ENCODE peak calls at places on chromosomes 1 and 21, in nine cellular contexts. One of them, this sample, is unnamed.

GRCh38 chr1:68119445-68119844 is 69.0 kb upstream of the DIRAS3 start:
- DNase-seq in tibial artery: no peak
- DNase-seq in activated CD4-positive, alpha-beta T cell treated with anti-CD3 and anti-CD28 coated beads, Interleukin-2, amount 50 U/mL, for 24 hours: no peak
- DNase-seq in progenitor cell of endocrine pancreas: no peak
- DNase-seq in activated T-helper 1 cell treated with Interleukin-2 at 50 U/mL for 16 hours: no peak
- DNase-seq in hepatic stellate cell: no peak
- DNase-seq in stimulated activated CD4-positive, alpha-beta T cell treated with anti-CD3 and anti-CD28 coated beads, Interleukin-4, amount 100 ng/mL, for 1 hour: no peak
- DNase-seq in fibroblast of the aortic adventitia: no peak
- DNase-seq in A549: no peak
- DNase-seq in this sample: no peak

GRCh38 chr1:169109561-169110134 is 3.2 kb downstream of the ATP1B1 start:
- DNase-seq in activated CD4-positive, alpha-beta T cell treated with anti-CD3 and anti-CD28 coated beads, Interleukin-2, amount 50 U/mL, for 24 hours: no peak
- DNase-seq in fibroblast of the aortic adventitia: peak
- DNase-seq in progenitor cell of endocrine pancreas: no peak
- DNase-seq in activated T-helper 1 cell treated with Interleukin-2 at 50 U/mL for 16 hours: no peak
- DNase-seq in tibial artery: no peak
- DNase-seq in stimulated activated CD4-positive, alpha-beta T cell treated with anti-CD3 and anti-CD28 coated beads, Interleukin-4, amount 100 ng/mL, for 1 hour: no peak
- DNase-seq in hepatic stellate cell: peak
- DNase-seq in A549: peak
- DNase-seq in this sample: peak

GRCh38 chr1:156060937-156061636 is at the start of gene RAB25:
- DNase-seq in hepatic stellate cell: no peak
- DNase-seq in fibroblast of the aortic adventitia: no peak
- DNase-seq in activated T-helper 1 cell treated with Interleukin-2 at 50 U/mL for 16 hours: no peak
- DNase-seq in tibial artery: no peak
- DNase-seq in stimulated activated CD4-positive, alpha-beta T cell treated with anti-CD3 and anti-CD28 coated beads, Interleukin-4, amount 100 ng/mL, for 1 hour: no peak
- DNase-seq in progenitor cell of endocrine pancreas: peak
- DNase-seq in A549: no peak
- DNase-seq in activated CD4-positive, alpha-beta T cell treated with anti-CD3 and anti-CD28 coated beads, Interleukin-2, amount 50 U/mL, for 24 hours: no peak
- DNase-seq in this sample: no peak

GRCh38 chr1:240906477-240906876 is 294.5 kb upstream of the GREM2 start:
- DNase-seq in tibial artery: no peak
- DNase-seq in A549: no peak
- DNase-seq in hepatic stellate cell: no peak
- DNase-seq in activated T-helper 1 cell treated with Interleukin-2 at 50 U/mL for 16 hours: no peak
- DNase-seq in activated CD4-positive, alpha-beta T cell treated with anti-CD3 and anti-CD28 coated beads, Interleukin-2, amount 50 U/mL, for 24 hours: no peak
- DNase-seq in fibroblast of the aortic adventitia: no peak
- DNase-seq in progenitor cell of endocrine pancreas: no peak
- DNase-seq in stimulated activated CD4-positive, alpha-beta T cell treated with anti-CD3 and anti-CD28 coated beads, Interleukin-4, amount 100 ng/mL, for 1 hour: no peak
- DNase-seq in this sample: peak

GRCh38 chr1:211609120-211610024 is 30.4 kb upstream of the SLC30A1 start:
- DNase-seq in fibroblast of the aortic adventitia: peak
- DNase-seq in activated CD4-positive, alpha-beta T cell treated with anti-CD3 and anti-CD28 coated beads, Interleukin-2, amount 50 U/mL, for 24 hours: no peak
- DNase-seq in tibial artery: no peak
- DNase-seq in activated T-helper 1 cell treated with Interleukin-2 at 50 U/mL for 16 hours: no peak
- DNase-seq in progenitor cell of endocrine pancreas: no peak
- DNase-seq in hepatic stellate cell: no peak
- DNase-seq in A549: no peak
- DNase-seq in stimulated activated CD4-positive, alpha-beta T cell treated with anti-CD3 and anti-CD28 coated beads, Interleukin-4, amount 100 ng/mL, for 1 hour: no peak
- DNase-seq in this sample: no peak

GRCh38 chr1:5265416-5266075 is 611.1 kb downstream of the AJAP1 start:
- DNase-seq in tibial artery: no peak
- DNase-seq in stimulated activated CD4-positive, alpha-beta T cell treated with anti-CD3 and anti-CD28 coated beads, Interleukin-4, amount 100 ng/mL, for 1 hour: no peak
- DNase-seq in activated CD4-positive, alpha-beta T cell treated with anti-CD3 and anti-CD28 coated beads, Interleukin-2, amount 50 U/mL, for 24 hours: no peak
- DNase-seq in fibroblast of the aortic adventitia: no peak
- DNase-seq in progenitor cell of endocrine pancreas: no peak
- DNase-seq in A549: no peak
- DNase-seq in hepatic stellate cell: no peak
- DNase-seq in activated T-helper 1 cell treated with Interleukin-2 at 50 U/mL for 16 hours: no peak
- DNase-seq in this sample: no peak

GRCh38 chr1:41481109-41481775 is 3.2 kb downstream of the EDN2 start:
- DNase-seq in stimulated activated CD4-positive, alpha-beta T cell treated with anti-CD3 and anti-CD28 coated beads, Interleukin-4, amount 100 ng/mL, for 1 hour: no peak
- DNase-seq in tibial artery: no peak
- DNase-seq in progenitor cell of endocrine pancreas: no peak
- DNase-seq in fibroblast of the aortic adventitia: no peak
- DNase-seq in A549: no peak
- DNase-seq in activated T-helper 1 cell treated with Interleukin-2 at 50 U/mL for 16 hours: no peak
- DNase-seq in hepatic stellate cell: no peak
- DNase-seq in activated CD4-positive, alpha-beta T cell treated with anti-CD3 and anti-CD28 coated beads, Interleukin-2, amount 50 U/mL, for 24 hours: no peak
- DNase-seq in this sample: no peak

GRCh38 chr1:153598309-153599172 is 14.4 kb downstream of the S100A16 start:
- DNase-seq in fibroblast of the aortic adventitia: no peak
- DNase-seq in activated CD4-positive, alpha-beta T cell treated with anti-CD3 and anti-CD28 coated beads, Interleukin-2, amount 50 U/mL, for 24 hours: no peak
- DNase-seq in hepatic stellate cell: peak
- DNase-seq in tibial artery: no peak
- DNase-seq in A549: no peak
- DNase-seq in stimulated activated CD4-positive, alpha-beta T cell treated with anti-CD3 and anti-CD28 coated beads, Interleukin-4, amount 100 ng/mL, for 1 hour: no peak
- DNase-seq in progenitor cell of endocrine pancreas: no peak
- DNase-seq in activated T-helper 1 cell treated with Interleukin-2 at 50 U/mL for 16 hours: no peak
- DNase-seq in this sample: peak

GRCh38 chr1:45620588-45621500 is 3.0 kb downstream of the CCDC17 start:
- DNase-seq in stimulated activated CD4-positive, alpha-beta T cell treated with anti-CD3 and anti-CD28 coated beads, Interleukin-4, amount 100 ng/mL, for 1 hour: no peak
- DNase-seq in progenitor cell of endocrine pancreas: no peak
- DNase-seq in activated CD4-positive, alpha-beta T cell treated with anti-CD3 and anti-CD28 coated beads, Interleukin-2, amount 50 U/mL, for 24 hours: no peak
- DNase-seq in activated T-helper 1 cell treated with Interleukin-2 at 50 U/mL for 16 hours: no peak
- DNase-seq in fibroblast of the aortic adventitia: no peak
- DNase-seq in hepatic stellate cell: no peak
- DNase-seq in A549: no peak
- DNase-seq in tibial artery: no peak
- DNase-seq in this sample: no peak

GRCh38 chr1:19096036-19096833 is 113.8 kb downstream of the UBR4 start:
- DNase-seq in A549: peak
- DNase-seq in tibial artery: no peak
- DNase-seq in activated CD4-positive, alpha-beta T cell treated with anti-CD3 and anti-CD28 coated beads, Interleukin-2, amount 50 U/mL, for 24 hours: no peak
- DNase-seq in fibroblast of the aortic adventitia: peak
- DNase-seq in hepatic stellate cell: peak
- DNase-seq in progenitor cell of endocrine pancreas: peak
- DNase-seq in stimulated activated CD4-positive, alpha-beta T cell treated with anti-CD3 and anti-CD28 coated beads, Interleukin-4, amount 100 ng/mL, for 1 hour: no peak
- DNase-seq in activated T-helper 1 cell treated with Interleukin-2 at 50 U/mL for 16 hours: no peak
- DNase-seq in this sample: no peak

GRCh38 chr1:20381961-20382360 is 91.3 kb downstream of the VWA5B1 start:
- DNase-seq in A549: no peak
- DNase-seq in progenitor cell of endocrine pancreas: no peak
- DNase-seq in tibial artery: no peak
- DNase-seq in stimulated activated CD4-positive, alpha-beta T cell treated with anti-CD3 and anti-CD28 coated beads, Interleukin-4, amount 100 ng/mL, for 1 hour: no peak
- DNase-seq in hepatic stellate cell: no peak
- DNase-seq in activated CD4-positive, alpha-beta T cell treated with anti-CD3 and anti-CD28 coated beads, Interleukin-2, amount 50 U/mL, for 24 hours: no peak
- DNase-seq in activated T-helper 1 cell treated with Interleukin-2 at 50 U/mL for 16 hours: no peak
- DNase-seq in fibroblast of the aortic adventitia: no peak
- DNase-seq in this sample: no peak

GRCh38 chr1:80054129-80054528 is 1047.6 kb upstream of the ADGRL4 start:
- DNase-seq in progenitor cell of endocrine pancreas: no peak
- DNase-seq in stimulated activated CD4-positive, alpha-beta T cell treated with anti-CD3 and anti-CD28 coated beads, Interleukin-4, amount 100 ng/mL, for 1 hour: no peak
- DNase-seq in activated T-helper 1 cell treated with Interleukin-2 at 50 U/mL for 16 hours: no peak
- DNase-seq in activated CD4-positive, alpha-beta T cell treated with anti-CD3 and anti-CD28 coated beads, Interleukin-2, amount 50 U/mL, for 24 hours: no peak
- DNase-seq in hepatic stellate cell: no peak
- DNase-seq in tibial artery: no peak
- DNase-seq in fibroblast of the aortic adventitia: peak
- DNase-seq in A549: peak
- DNase-seq in this sample: peak

GRCh38 chr1:169312084-169312954 is 55.3 kb downstream of the NME7 start:
- DNase-seq in activated CD4-positive, alpha-beta T cell treated with anti-CD3 and anti-CD28 coated beads, Interleukin-2, amount 50 U/mL, for 24 hours: peak
- DNase-seq in fibroblast of the aortic adventitia: peak
- DNase-seq in tibial artery: no peak
- DNase-seq in stimulated activated CD4-positive, alpha-beta T cell treated with anti-CD3 and anti-CD28 coated beads, Interleukin-4, amount 100 ng/mL, for 1 hour: no peak
- DNase-seq in progenitor cell of endocrine pancreas: no peak
- DNase-seq in activated T-helper 1 cell treated with Interleukin-2 at 50 U/mL for 16 hours: peak
- DNase-seq in hepatic stellate cell: peak
- DNase-seq in A549: peak
- DNase-seq in this sample: peak

GRCh38 chr1:116373451-116374339 is 651 bp downstream of the ATP1A1 start:
- DNase-seq in activated T-helper 1 cell treated with Interleukin-2 at 50 U/mL for 16 hours: peak
- DNase-seq in A549: no peak
- DNase-seq in tibial artery: peak
- DNase-seq in activated CD4-positive, alpha-beta T cell treated with anti-CD3 and anti-CD28 coated beads, Interleukin-2, amount 50 U/mL, for 24 hours: peak
- DNase-seq in fibroblast of the aortic adventitia: peak
- DNase-seq in progenitor cell of endocrine pancreas: peak
- DNase-seq in hepatic stellate cell: peak
- DNase-seq in stimulated activated CD4-positive, alpha-beta T cell treated with anti-CD3 and anti-CD28 coated beads, Interleukin-4, amount 100 ng/mL, for 1 hour: peak
- DNase-seq in this sample: peak

GRCh38 chr21:33286600-33287456 is 20.7 kb downstream of the IL10RB start:
- DNase-seq in tibial artery: no peak
- DNase-seq in activated CD4-positive, alpha-beta T cell treated with anti-CD3 and anti-CD28 coated beads, Interleukin-2, amount 50 U/mL, for 24 hours: no peak
- DNase-seq in activated T-helper 1 cell treated with Interleukin-2 at 50 U/mL for 16 hours: no peak
- DNase-seq in fibroblast of the aortic adventitia: peak
- DNase-seq in A549: peak
- DNase-seq in stimulated activated CD4-positive, alpha-beta T cell treated with anti-CD3 and anti-CD28 coated beads, Interleukin-4, amount 100 ng/mL, for 1 hour: no peak
- DNase-seq in hepatic stellate cell: peak
- DNase-seq in progenitor cell of endocrine pancreas: no peak
- DNase-seq in this sample: peak

GRCh38 chr1:218380125-218380977 is 35.2 kb downstream of the TGFB2 start:
- DNase-seq in tibial artery: no peak
- DNase-seq in hepatic stellate cell: peak
- DNase-seq in activated CD4-positive, alpha-beta T cell treated with anti-CD3 and anti-CD28 coated beads, Interleukin-2, amount 50 U/mL, for 24 hours: no peak
- DNase-seq in stimulated activated CD4-positive, alpha-beta T cell treated with anti-CD3 and anti-CD28 coated beads, Interleukin-4, amount 100 ng/mL, for 1 hour: no peak
- DNase-seq in activated T-helper 1 cell treated with Interleukin-2 at 50 U/mL for 16 hours: no peak
- DNase-seq in fibroblast of the aortic adventitia: peak
- DNase-seq in progenitor cell of endocrine pancreas: no peak
- DNase-seq in A549: peak
- DNase-seq in this sample: peak

GRCh38 chr21:42423197-42423675 is 19.5 kb downstream of the UBASH3A start:
- DNase-seq in stimulated activated CD4-positive, alpha-beta T cell treated with anti-CD3 and anti-CD28 coated beads, Interleukin-4, amount 100 ng/mL, for 1 hour: no peak
- DNase-seq in hepatic stellate cell: no peak
- DNase-seq in A549: no peak
- DNase-seq in activated CD4-positive, alpha-beta T cell treated with anti-CD3 and anti-CD28 coated beads, Interleukin-2, amount 50 U/mL, for 24 hours: no peak
- DNase-seq in activated T-helper 1 cell treated with Interleukin-2 at 50 U/mL for 16 hours: no peak
- DNase-seq in tibial artery: no peak
- DNase-seq in progenitor cell of endocrine pancreas: no peak
- DNase-seq in fibroblast of the aortic adventitia: no peak
- DNase-seq in this sample: no peak

GRCh38 chr1:77126309-77126708 is 92.9 kb downstream of the PIGK start:
- DNase-seq in hepatic stellate cell: peak
- DNase-seq in stimulated activated CD4-positive, alpha-beta T cell treated with anti-CD3 and anti-CD28 coated beads, Interleukin-4, amount 100 ng/mL, for 1 hour: no peak
- DNase-seq in fibroblast of the aortic adventitia: peak
- DNase-seq in tibial artery: no peak
- DNase-seq in activated T-helper 1 cell treated with Interleukin-2 at 50 U/mL for 16 hours: no peak
- DNase-seq in activated CD4-positive, alpha-beta T cell treated with anti-CD3 and anti-CD28 coated beads, Interleukin-2, amount 50 U/mL, for 24 hours: peak
- DNase-seq in A549: no peak
- DNase-seq in progenitor cell of endocrine pancreas: peak
- DNase-seq in this sample: peak

GRCh38 chr1:25697426-25698220 is 81.0 kb downstream of the MAN1C1 start:
- DNase-seq in progenitor cell of endocrine pancreas: no peak
- DNase-seq in A549: no peak
- DNase-seq in activated CD4-positive, alpha-beta T cell treated with anti-CD3 and anti-CD28 coated beads, Interleukin-2, amount 50 U/mL, for 24 hours: no peak
- DNase-seq in activated T-helper 1 cell treated with Interleukin-2 at 50 U/mL for 16 hours: no peak
- DNase-seq in fibroblast of the aortic adventitia: no peak
- DNase-seq in stimulated activated CD4-positive, alpha-beta T cell treated with anti-CD3 and anti-CD28 coated beads, Interleukin-4, amount 100 ng/mL, for 1 hour: no peak
- DNase-seq in tibial artery: no peak
- DNase-seq in hepatic stellate cell: no peak
- DNase-seq in this sample: no peak

GRCh38 chr1:85449356-85449755 is 15.6 kb downstream of the DDAH1 start:
- DNase-seq in tibial artery: no peak
- DNase-seq in A549: no peak
- DNase-seq in fibroblast of the aortic adventitia: no peak
- DNase-seq in stimulated activated CD4-positive, alpha-beta T cell treated with anti-CD3 and anti-CD28 coated beads, Interleukin-4, amount 100 ng/mL, for 1 hour: no peak
- DNase-seq in activated CD4-positive, alpha-beta T cell treated with anti-CD3 and anti-CD28 coated beads, Interleukin-2, amount 50 U/mL, for 24 hours: no peak
- DNase-seq in hepatic stellate cell: no peak
- DNase-seq in activated T-helper 1 cell treated with Interleukin-2 at 50 U/mL for 16 hours: no peak
- DNase-seq in progenitor cell of endocrine pancreas: no peak
- DNase-seq in this sample: no peak

GRCh38 chr1:212514056-212514614 is 81.4 kb downstream of the NENF start:
- DNase-seq in hepatic stellate cell: peak
- DNase-seq in progenitor cell of endocrine pancreas: no peak
- DNase-seq in activated CD4-positive, alpha-beta T cell treated with anti-CD3 and anti-CD28 coated beads, Interleukin-2, amount 50 U/mL, for 24 hours: no peak
- DNase-seq in tibial artery: no peak
- DNase-seq in A549: peak
- DNase-seq in fibroblast of the aortic adventitia: peak
- DNase-seq in stimulated activated CD4-positive, alpha-beta T cell treated with anti-CD3 and anti-CD28 coated beads, Interleukin-4, amount 100 ng/mL, for 1 hour: peak
- DNase-seq in activated T-helper 1 cell treated with Interleukin-2 at 50 U/mL for 16 hours: no peak
- DNase-seq in this sample: peak

This sample was measured in myocyte.